ENCODE peak calls at places on chromosomes 1 and 21, in five cellular contexts. T is brain microvascular endothelial cell; Q is fibroblast of the aortic adventitia; V is left ventricle myocardium inferior; A is activated CD8-positive, alpha-beta T cell treated with anti-CD3 and anti-CD28 coated beads for 36 hours. G is an unnamed sample.

GRCh38 chr1:83928396-83928795 is 70.5 kb downstream of the TTLL7 start:
- DNase-seq in A (no peak), V (no peak), Q (no peak), T (no peak), G (no peak)

GRCh38 chr21:22352088-22352487 is 1353.9 kb downstream of the NCAM2 start:
- DNase-seq in Q (no peak), T (no peak), A (no peak), V (no peak), G (no peak)

GRCh38 chr1:168582690-168583325 is 6.4 kb downstream of the XCL1 start:
- DNase-seq in A (no peak), Q (peak), V (no peak), T (no peak), G (no peak)

GRCh38 chr1:225878282-225878681 is 3.9 kb downstream of the TMEM63A start:
- DNase-seq in Q (no peak), A (no peak), V (no peak), T (no peak), G (no peak)

GRCh38 chr1:189036628-189037027 is 1441.0 kb downstream of the BRINP3 start:
- DNase-seq in A (no peak), V (no peak), Q (no peak), T (no peak), G (no peak)

GRCh38 chr1:77084457-77084856 is 134.8 kb downstream of the PIGK start:
- DNase-seq in Q (no peak), A (no peak), V (no peak), T (no peak), G (no peak)

GRCh38 chr1:223411309-223411708 is 18.1 kb downstream of the CCDC185 start:
- DNase-seq in Q (peak), V (no peak), T (no peak), A (no peak), G (no peak)

GRCh38 chr1:51906306-51907078 is 28.0 kb upstream of the NRDC start:
- DNase-seq in V (no peak), T (no peak), Q (peak), A (no peak), G (no peak)

DNA sequence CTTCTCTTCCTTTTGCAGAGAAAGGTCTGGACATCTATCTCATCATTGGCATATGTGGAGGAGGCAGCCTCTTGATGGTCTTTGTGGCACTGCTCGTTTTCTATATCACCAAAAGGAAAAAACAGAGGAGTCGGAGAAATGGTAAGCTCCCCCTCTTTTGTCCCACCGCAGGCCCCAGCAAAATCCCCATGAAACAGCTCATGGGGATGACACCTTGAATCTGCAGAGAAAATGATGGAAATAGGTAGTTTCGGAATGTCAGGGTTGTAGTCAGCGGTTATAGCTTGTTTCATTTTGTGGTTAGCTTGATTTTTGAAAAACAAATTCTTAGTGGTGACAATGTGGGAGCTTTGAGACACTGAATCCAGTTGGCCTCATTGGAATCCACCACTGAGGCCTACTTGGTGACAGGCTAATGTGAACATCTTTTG is 10.3 kb downstream of the CD2 start:
- DNase-seq in A (peak), T (no peak), Q (no peak), V (no peak), G (no peak)
- TF ChIP-seq CTCF in A (no peak), T (no peak), Q (no peak), V (no peak), G (no peak)

GRCh38 chr1:167052389-167052788 is 37.8 kb downstream of the GPA33 start:
- DNase-seq in Q (no peak), T (no peak), V (no peak), A (no peak), G (no peak)
- TF ChIP-seq CTCF in Q (peak), T (peak), V (peak), A (no peak), G (peak)

GRCh38 chr1:202123336-202123813 is 658 bp downstream of the GPR37L1 start:
- DNase-seq in Q (no peak), A (no peak), T (no peak), V (no peak), G (no peak)

GRCh38 chr1:202121006-202121405 is 1.7 kb upstream of the GPR37L1 start:
- DNase-seq in V (no peak), Q (no peak), T (no peak), A (no peak), G (no peak)

GRCh38 chr1:202124107-202124506 is 1.4 kb downstream of the GPR37L1 start:
- DNase-seq in Q (no peak), T (no peak), V (no peak), A (no peak), G (no peak)

GRCh38 chr1:202125611-202126010 is 2.9 kb downstream of the GPR37L1 start:
- DNase-seq in Q (no peak), V (no peak), T (no peak), A (no peak), G (no peak)

DNA sequence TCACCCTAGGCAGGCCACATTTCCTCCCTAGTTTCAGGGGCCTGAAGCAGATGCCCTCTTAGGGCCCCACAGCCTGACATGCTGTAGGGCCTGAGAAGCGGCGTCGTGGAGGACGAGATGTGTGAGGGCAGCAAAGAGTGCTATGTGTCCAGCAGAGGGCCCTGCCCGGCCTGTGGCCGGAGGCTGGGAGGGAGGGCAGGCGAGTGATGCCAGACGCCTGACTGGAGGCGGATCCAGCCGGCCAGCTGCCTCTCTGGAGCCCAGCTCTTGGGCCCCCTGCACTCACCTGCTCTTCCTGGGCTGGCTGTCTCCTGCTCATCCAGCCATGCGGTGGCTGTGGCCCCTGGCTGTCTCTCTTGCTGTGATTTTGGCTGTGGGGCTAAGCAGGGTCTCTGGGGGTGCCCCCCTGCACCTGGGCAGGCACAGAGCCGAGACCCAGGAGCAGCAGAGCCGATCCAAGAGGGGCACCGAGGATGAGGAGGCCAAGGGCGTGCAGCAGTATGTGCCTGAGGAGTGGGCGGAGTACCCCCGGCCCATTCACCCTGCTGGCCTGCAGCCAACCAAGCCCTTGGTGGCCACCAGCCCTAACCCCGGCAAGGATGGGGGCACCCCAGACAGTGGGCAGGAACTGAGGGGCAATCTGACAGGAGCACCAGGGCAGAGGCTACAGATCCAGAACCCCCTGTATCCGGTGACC is at the start of gene GPR37L1:
- DNase-seq in V (no peak), T (no peak), Q (peak), A (no peak), G (no peak)
- TF ChIP-seq CTCF in V (peak), T (peak), Q (peak), A (no peak), G (no peak)

GRCh38 chr1:43531453-43531905 is 796 bp downstream of the PTPRF start:
- DNase-seq in T (no peak), V (no peak), Q (no peak), A (no peak), G (no peak)
- TF ChIP-seq CTCF in T (no peak), V (no peak), Q (no peak), A (no peak), G (no peak)

DNA sequence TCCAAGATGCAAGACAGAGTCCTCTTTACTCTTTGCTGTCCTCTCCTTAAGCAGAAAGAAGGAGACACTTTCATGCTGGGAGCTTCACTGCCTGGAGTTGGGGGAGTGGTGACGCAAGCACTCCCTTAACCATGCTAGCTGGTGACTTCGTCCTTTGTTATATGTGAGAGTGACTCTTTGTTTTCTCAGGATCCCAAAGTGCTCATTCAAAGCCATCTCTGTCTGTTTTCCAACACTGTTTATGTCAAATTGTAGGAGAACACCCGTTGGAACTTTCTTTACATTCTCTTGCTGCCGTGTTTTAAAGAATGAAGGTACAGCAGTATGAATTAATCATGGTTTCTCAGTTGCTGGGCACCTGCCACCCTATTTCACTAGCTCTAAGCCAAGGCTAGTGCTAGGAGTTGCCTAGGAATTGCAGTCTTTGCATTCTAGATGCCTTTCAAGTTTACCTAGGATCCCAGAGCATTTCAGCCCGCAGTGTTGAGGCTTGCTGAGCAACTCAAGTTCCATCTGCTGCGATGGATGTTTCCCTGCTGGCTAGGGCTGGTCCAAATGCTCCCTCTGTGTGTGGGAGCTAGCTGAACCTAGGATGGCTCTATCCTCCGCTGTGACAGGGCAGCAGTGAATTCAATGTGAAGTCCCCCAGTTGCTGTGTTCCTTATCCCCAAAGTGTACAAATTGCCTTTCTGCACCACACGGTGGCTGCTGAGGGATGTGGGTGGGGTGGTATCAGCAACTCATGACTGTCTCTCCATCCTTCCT is 82.6 kb upstream of the GPR52 start:
- DNase-seq in Q (no peak), V (no peak), T (no peak), A (no peak), G (no peak)
- TF ChIP-seq CTCF in Q (no peak), V (no peak), T (no peak), A (no peak), G (no peak)

GRCh38 chr1:33500547-33500946 is 28.1 kb downstream of the ZSCAN20 start:
- DNase-seq in A (no peak), T (no peak), Q (no peak), V (no peak), G (no peak)
- TF ChIP-seq CTCF in A (no peak), T (peak), Q (peak), V (no peak), G (no peak)

GRCh38 chr1:58898739-58899580 is 115.1 kb upstream of the JUN start:
- DNase-seq in T (no peak), V (peak), A (no peak), Q (no peak), G (no peak)

GRCh38 chr1:58895559-58896135 is 111.8 kb upstream of the JUN start:
- DNase-seq in Q (no peak), V (no peak), A (no peak), T (no peak), G (no peak)

GRCh38 chr1:58895082-58895481 is 111.2 kb upstream of the JUN start:
- DNase-seq in V (no peak), A (no peak), Q (no peak), T (no peak), G (no peak)

GRCh38 chr1:58893257-58893869 is 109.5 kb upstream of the JUN start:
- DNase-seq in V (peak), A (no peak), T (no peak), Q (no peak), G (no peak)

GRCh38 chr1:58896211-58897183 is 112.7 kb upstream of the JUN start:
- DNase-seq in V (peak), Q (peak), A (no peak), T (no peak), G (no peak)
- TF ChIP-seq CTCF in V (no peak), Q (no peak), A (no peak), T (no peak), G (no peak)

DNA sequence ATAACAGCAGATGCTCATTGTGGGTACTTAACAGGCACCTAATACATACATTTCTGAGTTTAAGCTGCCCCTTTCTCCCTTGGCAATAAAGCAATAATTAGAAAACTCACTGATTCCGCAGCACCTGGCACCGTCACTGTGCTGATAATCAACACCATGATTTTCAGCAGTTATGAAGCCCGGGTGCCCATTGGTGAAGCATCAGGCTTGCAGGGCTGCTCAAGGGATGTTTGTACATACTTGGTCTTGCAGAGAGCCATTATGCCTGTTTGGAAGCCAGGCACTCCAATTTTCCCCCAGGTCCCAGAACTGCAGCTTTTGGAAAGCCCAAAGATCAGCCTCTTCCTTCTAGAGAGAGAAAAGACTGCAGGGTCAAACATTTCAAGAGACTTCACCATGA is 44.3 kb downstream of the OLIG1 start:
- DNase-seq in A (no peak), Q (no peak), T (no peak), V (no peak), G (no peak)
- TF ChIP-seq CTCF in A (no peak), Q (no peak), T (no peak), V (no peak), G (no peak)

GRCh38 chr1:25360596-25361581 is 22.8 kb downstream of the TMEM50A start:
- DNase-seq in A (no peak), T (peak), Q (peak), V (no peak), G (no peak)

GRCh38 chr1:25361901-25362300 is 23.8 kb downstream of the TMEM50A start:
- DNase-seq in T (no peak), A (no peak), V (no peak), Q (no peak), G (no peak)

GRCh38 chr1:25356441-25356840 is 18.3 kb downstream of the TMEM50A start:
- DNase-seq in Q (no peak), V (no peak), T (no peak), A (no peak), G (no peak)

GRCh38 chr1:25355841-25356395 is 17.8 kb downstream of the TMEM50A start:
- DNase-seq in A (peak), Q (no peak), V (no peak), T (no peak), G (no peak)

DNA sequence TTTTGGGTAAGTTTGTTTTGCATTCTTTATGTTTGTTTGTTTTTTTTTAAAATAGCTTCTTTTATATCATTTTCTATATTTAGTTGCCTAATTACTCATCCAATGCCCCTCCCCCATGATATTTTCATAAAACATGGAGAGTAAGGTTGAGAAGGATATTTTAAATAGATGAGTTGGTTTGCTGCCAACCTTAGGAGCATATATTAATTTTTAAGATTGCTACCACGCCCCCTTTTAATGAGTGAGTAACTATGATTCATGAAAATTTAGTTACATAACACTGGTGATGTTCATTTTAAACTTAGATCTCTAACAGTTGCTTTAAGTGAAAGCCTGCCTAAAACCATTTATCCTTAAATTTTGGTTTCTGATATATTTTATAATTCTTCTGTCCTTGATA is 18.7 kb downstream of the TMEM50A start:
- DNase-seq in Q (peak), T (no peak), A (no peak), V (no peak), G (no peak)
- TF ChIP-seq CTCF in Q (no peak), T (no peak), A (no peak), V (no peak), G (no peak)